ENCODE peak calls at places on chromosomes 13 and 19, in six cellular contexts. R, Q, K, Y, O and A are unnamed samples.

GRCh38 chr19:7471696-7472620 is 16.9 kb downstream of the PEX11G start:
- DNase-seq in R (no peak), Q (no peak), K (no peak), O (no peak), Y (no peak), A (no peak)

GRCh38 chr19:11887247-11887617 is 350 bp upstream of the ZNF69 start:
- DNase-seq in O (peak; percentile 48), Q (no peak), Y (no peak), K (no peak), R (no peak), A (no peak)

GRCh38 chr13:109649713-109650112 is 136.7 kb downstream of the IRS2 start:
- DNase-seq in R (no peak), O (no peak), Q (no peak), Y (no peak), K (no peak), A (no peak)

GRCh38 chr19:1019980-1020867 is 699 bp downstream of the TMEM259 start:
- DNase-seq in K (no peak), Y (no peak), O (peak; percentile 33), Q (no peak), R (no peak), A (no peak)

GRCh38 chr19:18156841-18157464 is 4.0 kb downstream of the PIK3R2 start:
- DNase-seq in Q (peak; percentile 89), R (peak; percentile 93), Y (peak; percentile 87), K (peak; percentile 74), O (no peak), A (peak; percentile 81)

GRCh38 chr13:102220681-102221228 is 181.1 kb downstream of the FGF14 start:
- DNase-seq in Y (no peak), K (no peak), R (no peak), Q (peak; percentile 25), O (no peak), A (no peak)

GRCh38 chr19:19662866-19663291 is 597 bp downstream of the ATP13A1 start:
- DNase-seq in O (no peak), Q (no peak), K (no peak), Y (no peak), R (no peak), A (no peak)

GRCh38 chr19:50607874-50608785 is 31.6 kb downstream of the SYT3 start:
- DNase-seq in Q (peak; percentile 95), O (peak; percentile 100), K (no peak), Y (no peak), R (peak; percentile 42), A (peak; percentile 69)

GRCh38 chr19:14418743-14419037 is 451 bp downstream of the DDX39A start:
- DNase-seq in R (no peak), Y (no peak), Q (no peak), O (no peak), K (no peak), A (no peak)

GRCh38 chr13:60790620-60791019 is 393.6 kb downstream of the TDRD3 start:
- DNase-seq in K (no peak), O (peak; percentile 30), R (no peak), Y (no peak), Q (no peak), A (no peak)

GRCh38 chr13:60798503-60798902 is 401.5 kb downstream of the TDRD3 start:
- DNase-seq in O (no peak), K (no peak), Q (no peak), R (no peak), Y (no peak), A (no peak)

GRCh38 chr13:60797112-60797511 is 400.1 kb downstream of the TDRD3 start:
- DNase-seq in Q (no peak), R (no peak), K (no peak), O (no peak), Y (no peak), A (no peak)

DNA sequence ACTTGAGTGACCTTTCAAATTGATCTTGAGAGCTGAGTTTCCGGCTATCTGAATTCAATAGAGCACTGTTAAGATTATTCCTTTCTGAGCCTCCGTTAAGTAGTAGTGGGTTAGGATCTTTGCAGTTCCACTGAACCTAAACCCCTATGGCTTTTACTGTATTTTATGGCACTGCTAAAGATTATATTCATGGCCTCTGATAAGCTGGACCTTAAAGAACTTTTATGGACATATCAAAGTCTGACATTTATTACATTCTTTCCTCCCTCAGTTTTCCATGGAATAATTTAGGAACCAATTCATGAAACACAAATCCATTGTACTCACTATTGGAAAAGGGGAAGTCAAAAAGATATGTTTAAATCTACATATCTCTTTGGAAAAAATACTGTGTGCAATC is 398.2 kb downstream of the TDRD3 start:
- DNase-seq in O (no peak), Y (no peak), K (no peak), R (no peak), Q (no peak), A (no peak)
- H3K4me3 ChIP-seq in O (no peak overlapping the region), Y (no peak overlapping the region), K (no peak overlapping the region), R (no peak overlapping the region), Q (no peak overlapping the region), A (no peak overlapping the region)

GRCh38 chr13:29266261-29266660 is 329.2 kb downstream of the SLC7A1 start:
- DNase-seq in Y (no peak), O (no peak), K (no peak), R (no peak), Q (no peak), A (no peak)

GRCh38 chr13:29254971-29255370 is 340.5 kb downstream of the SLC7A1 start:
- DNase-seq in R (no peak), Q (no peak), K (no peak), O (no peak), Y (no peak), A (no peak)

GRCh38 chr13:29255567-29255966 is 339.9 kb downstream of the SLC7A1 start:
- DNase-seq in Q (no peak), Y (no peak), R (no peak), O (no peak), K (no peak), A (no peak)

GRCh38 chr13:29260684-29261083 is 334.8 kb downstream of the SLC7A1 start:
- DNase-seq in R (no peak), Q (peak; percentile 23), K (no peak), Y (no peak), O (peak; percentile 24), A (no peak)
- TF ChIP-seq CTCF in R (no peak), Q (peak; percentile 39), K (no peak), Y (no peak), O (peak; percentile 36), A (peak; percentile 61)

GRCh38 chr19:13066231-13066630 is 36.4 kb downstream of the LYL1 start:
- DNase-seq in Y (no peak), Q (no peak), R (no peak), O (no peak), K (no peak), A (no peak)

GRCh38 chr19:13062317-13062716 is 40.3 kb downstream of the LYL1 start:
- DNase-seq in K (no peak), Q (no peak), O (no peak), Y (no peak), R (no peak), A (no peak)

GRCh38 chr19:13063461-13064091 is 39.1 kb downstream of the LYL1 start:
- DNase-seq in Q (no peak), Y (no peak), K (no peak), O (no peak), R (no peak), A (no peak)

GRCh38 chr19:13060964-13061927 is 41.4 kb downstream of the LYL1 start:
- DNase-seq in Q (peak; percentile 92), O (peak; percentile 95), R (peak; percentile 71), Y (peak; percentile 80), K (peak; percentile 85), A (peak; percentile 80)

DNA sequence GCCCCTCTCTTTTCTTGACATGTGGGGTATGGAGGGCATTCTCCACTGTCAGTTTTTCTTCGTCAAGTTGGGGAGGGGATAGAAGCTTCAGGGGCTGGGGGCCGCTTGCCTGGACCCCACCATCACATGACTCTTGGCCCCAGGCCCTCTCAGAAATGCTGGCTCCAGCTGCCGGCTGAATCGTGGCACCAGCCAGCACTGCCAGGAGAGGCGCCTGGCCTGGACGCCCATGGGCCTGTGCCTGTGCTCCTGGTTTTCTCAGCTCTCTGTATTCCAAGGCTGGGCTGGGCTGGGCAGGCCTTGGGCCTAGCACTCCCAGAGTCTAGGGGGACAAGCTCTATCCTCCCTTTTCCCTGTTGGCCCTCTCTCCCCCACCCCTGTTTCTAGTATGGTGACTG is 38.6 kb downstream of the LYL1 start:
- DNase-seq in Q (no peak), K (no peak), R (no peak), O (no peak), Y (no peak), A (no peak)
- H3K4me1 ChIP-seq in Q (peaks cover 38% of the 10 kb centered on the region), K (peaks cover 72% of the 10 kb centered on the region), R (peaks cover 28% of the 10 kb centered on the region), O (peaks cover 18% of the 10 kb centered on the region), Y (peaks cover 65% of the 10 kb centered on the region), A (no peaks in the 10 kb centered on the region)

DNA sequence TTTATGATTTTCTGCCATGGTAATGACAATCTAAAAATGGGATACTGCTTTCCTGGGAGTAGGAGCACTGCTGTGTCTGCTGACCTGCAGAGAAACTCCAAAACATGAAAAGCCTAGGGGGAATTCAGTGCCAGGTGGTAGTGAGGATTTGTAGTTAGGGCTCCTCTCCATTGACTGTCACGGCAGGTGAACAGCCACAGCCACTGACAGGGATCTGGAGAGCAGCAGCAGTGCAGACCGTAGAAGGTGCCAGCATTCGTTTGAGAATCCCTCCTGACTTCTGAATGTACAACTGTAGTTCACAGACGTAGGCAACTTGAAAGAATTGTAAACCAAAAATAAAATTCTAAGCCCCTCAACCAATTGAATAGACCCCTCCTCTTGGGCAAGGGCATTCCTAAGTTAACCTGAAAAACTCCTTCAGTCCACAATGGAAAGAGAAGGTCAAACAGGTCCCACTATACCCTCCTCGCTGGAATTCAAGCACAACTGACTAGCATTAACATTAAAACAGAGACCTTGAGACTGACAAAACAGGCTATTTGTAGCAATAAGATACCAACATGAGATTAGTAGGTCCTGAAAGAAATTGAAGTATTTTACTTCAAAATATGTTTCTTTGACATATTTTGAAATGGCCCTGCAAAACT is 1328.8 kb downstream of the OLFM4 start:
- DNase-seq in Q (no peak), K (no peak), O (peak; percentile 34), Y (no peak), R (no peak), A (no peak)
- H3K4me3 ChIP-seq in Q (no peak overlapping the region), K (no peak overlapping the region), O (peak overlapping the region; percentile 16), Y (no peak overlapping the region), R (no peak overlapping the region), A (no peak overlapping the region)

DNA sequence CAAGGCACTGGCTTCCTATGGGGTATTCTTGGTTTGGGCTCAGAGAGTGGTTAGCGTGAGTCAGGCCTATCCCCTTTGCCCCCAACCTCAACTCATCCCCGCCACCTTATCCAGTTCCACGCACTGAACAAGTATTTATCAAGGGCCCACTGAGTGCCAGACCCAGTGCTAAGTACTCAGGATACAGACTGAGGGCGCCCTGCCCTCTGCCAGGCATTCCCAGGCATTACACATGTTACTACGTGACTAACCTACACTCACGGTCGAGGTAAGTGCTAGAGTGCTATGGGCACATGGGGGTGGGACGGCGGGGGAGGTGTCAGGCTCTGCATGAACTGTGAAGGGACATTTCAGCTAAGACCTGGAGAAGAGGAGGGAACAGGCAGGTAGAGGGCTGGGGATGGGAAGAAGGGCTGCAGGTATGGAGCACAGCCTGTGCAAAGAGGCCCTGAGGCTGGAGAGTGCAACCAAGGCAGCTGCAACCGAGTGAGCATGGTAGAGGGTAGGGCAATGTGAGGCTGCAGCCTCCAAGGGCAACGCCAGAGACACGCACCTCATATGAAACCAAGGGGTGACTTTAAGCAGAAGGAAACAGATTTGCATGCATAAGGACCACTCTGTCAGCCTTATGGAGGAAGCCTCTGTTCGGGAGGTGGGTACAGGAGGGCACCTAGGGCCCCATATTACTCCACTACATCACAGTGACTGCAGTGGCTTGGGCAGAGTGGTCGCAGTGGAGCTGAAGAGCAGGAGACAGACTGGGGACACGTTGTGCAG is 22.5 kb downstream of the DHRS12 start:
- DNase-seq in R (no peak), Y (no peak), K (no peak), O (peak; percentile 74), Q (peak; percentile 44), A (no peak)
- TF ChIP-seq CTCF in R (no peak), Y (peak; percentile 32), K (no peak), O (peak; percentile 58), Q (peak; percentile 41), A (no peak)